ENCODE peak calls at places on chromosomes 11 and 22, in four cellular contexts. One of them, this sample, is unnamed.

GRCh38 chr11:131692151-131692550 is 321.7 kb downstream of the NTM start:
- DNase-seq in BE2C: no peak
- DNase-seq in breast epithelium: no peak
- DNase-seq in fibroblast of mammary gland: no peak
- DNase-seq in this sample: no peak

GRCh38 chr22:49156662-49157285 is 670.9 kb downstream of the BRD1 start:
- DNase-seq in fibroblast of mammary gland: no peak
- DNase-seq in BE2C: no peak
- DNase-seq in breast epithelium: no peak
- DNase-seq in this sample: peak

GRCh38 chr11:57160665-57161064 is 21.1 kb upstream of the LRRC55 start:
- DNase-seq in breast epithelium: no peak
- DNase-seq in BE2C: no peak
- DNase-seq in fibroblast of mammary gland: no peak
- DNase-seq in this sample: no peak

GRCh38 chr22:31102441-31103081 is 4.8 kb downstream of the SELENOM start:
- DNase-seq in BE2C: no peak
- DNase-seq in breast epithelium: no peak
- DNase-seq in fibroblast of mammary gland: peak
- DNase-seq in this sample: no peak

GRCh38 chr11:66418168-66418985 is 2.5 kb upstream of the NPAS4 start:
- DNase-seq in fibroblast of mammary gland: peak
- DNase-seq in breast epithelium: no peak
- DNase-seq in BE2C: peak
- DNase-seq in this sample: peak

GRCh38 chr11:45765836-45766235 is 39.1 kb upstream of the SLC35C1 start:
- DNase-seq in BE2C: no peak
- DNase-seq in fibroblast of mammary gland: peak
- DNase-seq in breast epithelium: no peak
- DNase-seq in this sample: no peak

GRCh38 chr11:105100206-105100605 is 39.4 kb downstream of the CARD18 start:
- DNase-seq in BE2C: no peak
- DNase-seq in fibroblast of mammary gland: no peak
- DNase-seq in breast epithelium: no peak
- DNase-seq in this sample: no peak

GRCh38 chr22:37141476-37141875 is 8.2 kb downstream of the IL2RB start:
- DNase-seq in BE2C: no peak
- DNase-seq in fibroblast of mammary gland: no peak
- DNase-seq in breast epithelium: no peak
- DNase-seq in this sample: no peak

GRCh38 chr11:77206264-77207018 is 78.4 kb downstream of the MYO7A start:
- DNase-seq in BE2C: no peak
- DNase-seq in fibroblast of mammary gland: no peak
- DNase-seq in breast epithelium: no peak
- DNase-seq in this sample: no peak

GRCh38 chr11:113419426-113420003 is 31.9 kb downstream of the ANKK1 start:
- DNase-seq in fibroblast of mammary gland: no peak
- DNase-seq in BE2C: no peak
- DNase-seq in breast epithelium: no peak
- DNase-seq in this sample: no peak

GRCh38 chr11:48073031-48073861 is 92.9 kb downstream of the PTPRJ start:
- DNase-seq in breast epithelium: no peak
- DNase-seq in BE2C: no peak
- DNase-seq in fibroblast of mammary gland: no peak
- DNase-seq in this sample: no peak

GRCh38 chr11:114159320-114159719 is 99.8 kb downstream of the ZBTB16 start:
- DNase-seq in BE2C: no peak
- DNase-seq in fibroblast of mammary gland: peak
- DNase-seq in breast epithelium: no peak
- DNase-seq in this sample: no peak

GRCh38 chr11:35811783-35812182 is 132.1 kb upstream of the LDLRAD3 start:
- DNase-seq in fibroblast of mammary gland: no peak
- DNase-seq in BE2C: peak
- DNase-seq in breast epithelium: no peak
- DNase-seq in this sample: no peak

GRCh38 chr11:119584193-119585037 is 144.6 kb downstream of the NECTIN1 start:
- DNase-seq in breast epithelium: peak
- DNase-seq in BE2C: peak
- DNase-seq in fibroblast of mammary gland: peak
- DNase-seq in this sample: peak

GRCh38 chr11:74443071-74443864 is 24.1 kb downstream of the KCNE3 start:
- DNase-seq in fibroblast of mammary gland: no peak
- DNase-seq in BE2C: peak
- DNase-seq in breast epithelium: peak
- DNase-seq in this sample: peak

This sample was measured in SK-N-DZ.